ENCODE peak calls at places on chromosomes 12 and 14, in seven cellular contexts. One of them, this sample, is unnamed.
A peak's percentile ranks its signal among the peaks of the same experiment; 100 is the strongest.

GRCh38 chr14:50301914-50302313 is 10.1 kb downstream of the L2HGDH start:
- DNase-seq in right lobe of liver: no peak
- DNase-seq in transverse colon: no peak
- DNase-seq in OCI-LY7: no peak
- DNase-seq in B cell: no peak
- DNase-seq in HFF-Myc: no peak
- DNase-seq in PC-9: no peak
- DNase-seq in this sample: no peak

GRCh38 chr14:31930493-31931225 is 146.4 kb upstream of the ARHGAP5 start:
- DNase-seq in right lobe of liver: no peak
- DNase-seq in transverse colon: no peak
- DNase-seq in OCI-LY7: no peak
- DNase-seq in B cell: no peak
- DNase-seq in HFF-Myc: no peak
- DNase-seq in PC-9: no peak
- DNase-seq in this sample: no peak

GRCh38 chr12:111363578-111363977 is 5.3 kb downstream of the PHETA1 start:
- DNase-seq in right lobe of liver: no peak
- DNase-seq in transverse colon: no peak
- DNase-seq in OCI-LY7: no peak
- DNase-seq in B cell: no peak
- DNase-seq in HFF-Myc: no peak
- DNase-seq in PC-9: peak; percentile 44
- DNase-seq in this sample: no peak

GRCh38 chr14:100104523-100105300 is 39.5 kb downstream of the EVL start:
- DNase-seq in right lobe of liver: no peak
- DNase-seq in transverse colon: no peak
- DNase-seq in OCI-LY7: no peak
- DNase-seq in B cell: no peak
- DNase-seq in HFF-Myc: peak; percentile 42
- DNase-seq in PC-9: no peak
- DNase-seq in this sample: no peak

GRCh38 chr12:117231750-117232149 is 41.5 kb upstream of the FBXO21 start:
- DNase-seq in right lobe of liver: no peak
- DNase-seq in transverse colon: no peak
- DNase-seq in OCI-LY7: no peak
- DNase-seq in B cell: no peak
- DNase-seq in HFF-Myc: no peak
- DNase-seq in PC-9: no peak
- DNase-seq in this sample: no peak

GRCh38 chr12:87782838-87783237 is 246.4 kb downstream of the C12orf50 start:
- DNase-seq in right lobe of liver: no peak
- DNase-seq in transverse colon: no peak
- DNase-seq in OCI-LY7: no peak
- DNase-seq in B cell: no peak
- DNase-seq in HFF-Myc: no peak
- DNase-seq in PC-9: no peak
- DNase-seq in this sample: no peak

GRCh38 chr12:77855548-77855947 is 24.9 kb downstream of the NAV3 start:
- DNase-seq in right lobe of liver: no peak
- DNase-seq in transverse colon: no peak
- DNase-seq in OCI-LY7: no peak
- DNase-seq in B cell: no peak
- DNase-seq in HFF-Myc: no peak
- DNase-seq in PC-9: no peak
- DNase-seq in this sample: no peak

GRCh38 chr12:85413266-85413665 is 133.2 kb downstream of the ALX1 start:
- DNase-seq in right lobe of liver: no peak
- DNase-seq in transverse colon: no peak
- DNase-seq in OCI-LY7: no peak
- DNase-seq in B cell: no peak
- DNase-seq in HFF-Myc: no peak
- DNase-seq in PC-9: no peak
- DNase-seq in this sample: no peak

GRCh38 chr14:78598046-78598652 is 428.0 kb downstream of the NRXN3 start:
- DNase-seq in right lobe of liver: peak; percentile 28
- DNase-seq in transverse colon: peak; percentile 18
- DNase-seq in OCI-LY7: peak; percentile 59
- DNase-seq in B cell: peak; percentile 37
- DNase-seq in HFF-Myc: peak; percentile 24
- DNase-seq in PC-9: peak; percentile 29
- DNase-seq in this sample: peak; percentile 66

GRCh38 chr14:75720828-75721227 is 59.8 kb downstream of the TTLL5 start:
- DNase-seq in right lobe of liver: no peak
- DNase-seq in transverse colon: no peak
- DNase-seq in OCI-LY7: no peak
- DNase-seq in B cell: no peak
- DNase-seq in HFF-Myc: no peak
- DNase-seq in PC-9: no peak
- DNase-seq in this sample: no peak

GRCh38 chr14:93303659-93304058 is 29.2 kb downstream of the BTBD7 start:
- DNase-seq in right lobe of liver: no peak
- DNase-seq in transverse colon: no peak
- DNase-seq in OCI-LY7: no peak
- DNase-seq in B cell: no peak
- DNase-seq in HFF-Myc: no peak
- DNase-seq in PC-9: no peak
- DNase-seq in this sample: no peak

GRCh38 chr14:89365071-89365801 is 51.8 kb downstream of the FOXN3 start:
- DNase-seq in right lobe of liver: no peak
- DNase-seq in transverse colon: peak; percentile 59
- DNase-seq in OCI-LY7: peak; percentile 82
- DNase-seq in B cell: peak; percentile 77
- DNase-seq in HFF-Myc: no peak
- DNase-seq in PC-9: no peak
- DNase-seq in this sample: peak; percentile 75

GRCh38 chr12:15996254-15996653 is 85.1 kb downstream of the DERA start:
- DNase-seq in right lobe of liver: no peak
- DNase-seq in transverse colon: peak; percentile 38
- DNase-seq in OCI-LY7: no peak
- DNase-seq in B cell: no peak
- DNase-seq in HFF-Myc: no peak
- DNase-seq in PC-9: no peak
- DNase-seq in this sample: no peak

GRCh38 chr14:99384446-99385417 is 95.9 kb downstream of the SETD3 start:
- DNase-seq in right lobe of liver: no peak
- DNase-seq in transverse colon: no peak
- DNase-seq in OCI-LY7: no peak
- DNase-seq in B cell: no peak
- DNase-seq in HFF-Myc: no peak
- DNase-seq in PC-9: no peak
- DNase-seq in this sample: no peak

GRCh38 chr12:51318846-51319570 is 5.0 kb downstream of the BIN2 start:
- DNase-seq in right lobe of liver: no peak
- DNase-seq in transverse colon: peak; percentile 46
- DNase-seq in OCI-LY7: peak; percentile 41
- DNase-seq in B cell: peak; percentile 62
- DNase-seq in HFF-Myc: no peak
- DNase-seq in PC-9: no peak
- DNase-seq in this sample: peak; percentile 42

GRCh38 chr12:15728118-15728598 is 61.0 kb downstream of the EPS8 start:
- DNase-seq in right lobe of liver: no peak
- DNase-seq in transverse colon: no peak
- DNase-seq in OCI-LY7: no peak
- DNase-seq in B cell: no peak
- DNase-seq in HFF-Myc: peak; percentile 58
- DNase-seq in PC-9: no peak
- DNase-seq in this sample: no peak

GRCh38 chr12:52440821-52441319 is 6.7 kb upstream of the KRT75 start:
- DNase-seq in right lobe of liver: no peak
- DNase-seq in transverse colon: no peak
- DNase-seq in OCI-LY7: no peak
- DNase-seq in B cell: no peak
- DNase-seq in HFF-Myc: no peak
- DNase-seq in PC-9: peak; percentile 46
- DNase-seq in this sample: no peak

GRCh38 chr14:33229269-33229924 is 290.7 kb downstream of the NPAS3 start:
- DNase-seq in right lobe of liver: no peak
- DNase-seq in transverse colon: no peak
- DNase-seq in OCI-LY7: no peak
- DNase-seq in B cell: no peak
- DNase-seq in HFF-Myc: no peak
- DNase-seq in PC-9: no peak
- DNase-seq in this sample: no peak

GRCh38 chr14:72594099-72594901 is 299.6 kb downstream of the DPF3 start:
- DNase-seq in right lobe of liver: no peak
- DNase-seq in transverse colon: no peak
- DNase-seq in OCI-LY7: no peak
- DNase-seq in B cell: no peak
- DNase-seq in HFF-Myc: no peak
- DNase-seq in PC-9: no peak
- DNase-seq in this sample: peak; percentile 27

GRCh38 chr14:57835751-57836150 is 30.1 kb downstream of the SLC35F4 start:
- DNase-seq in right lobe of liver: no peak
- DNase-seq in transverse colon: no peak
- DNase-seq in OCI-LY7: no peak
- DNase-seq in B cell: no peak
- DNase-seq in HFF-Myc: no peak
- DNase-seq in PC-9: no peak
- DNase-seq in this sample: no peak

GRCh38 chr12:42237853-42238239 is 202 bp downstream of the YAF2 start:
- DNase-seq in right lobe of liver: no peak
- DNase-seq in transverse colon: no peak
- DNase-seq in OCI-LY7: no peak
- DNase-seq in B cell: peak; percentile 79
- DNase-seq in HFF-Myc: no peak
- DNase-seq in PC-9: no peak
- DNase-seq in this sample: no peak

GRCh38 chr12:42235426-42235825 is 2.6 kb downstream of the YAF2 start:
- DNase-seq in right lobe of liver: no peak
- DNase-seq in transverse colon: no peak
- DNase-seq in OCI-LY7: no peak
- DNase-seq in B cell: no peak
- DNase-seq in HFF-Myc: no peak
- DNase-seq in PC-9: no peak
- DNase-seq in this sample: peak; percentile 28

GRCh38 chr12:42238240-42239140 is at the start of gene YAF2:
- DNase-seq in right lobe of liver: peak; percentile 95
- DNase-seq in transverse colon: peak; percentile 93
- DNase-seq in OCI-LY7: peak; percentile 88
- DNase-seq in B cell: peak; percentile 95
- DNase-seq in HFF-Myc: peak; percentile 39
- DNase-seq in PC-9: peak; percentile 81
- DNase-seq in this sample: peak; percentile 97

GRCh38 chr12:42236017-42236416 is 2.0 kb downstream of the YAF2 start:
- DNase-seq in right lobe of liver: no peak
- DNase-seq in transverse colon: no peak
- DNase-seq in OCI-LY7: no peak
- DNase-seq in B cell: no peak
- DNase-seq in HFF-Myc: no peak
- DNase-seq in PC-9: no peak
- DNase-seq in this sample: no peak

DNA sequence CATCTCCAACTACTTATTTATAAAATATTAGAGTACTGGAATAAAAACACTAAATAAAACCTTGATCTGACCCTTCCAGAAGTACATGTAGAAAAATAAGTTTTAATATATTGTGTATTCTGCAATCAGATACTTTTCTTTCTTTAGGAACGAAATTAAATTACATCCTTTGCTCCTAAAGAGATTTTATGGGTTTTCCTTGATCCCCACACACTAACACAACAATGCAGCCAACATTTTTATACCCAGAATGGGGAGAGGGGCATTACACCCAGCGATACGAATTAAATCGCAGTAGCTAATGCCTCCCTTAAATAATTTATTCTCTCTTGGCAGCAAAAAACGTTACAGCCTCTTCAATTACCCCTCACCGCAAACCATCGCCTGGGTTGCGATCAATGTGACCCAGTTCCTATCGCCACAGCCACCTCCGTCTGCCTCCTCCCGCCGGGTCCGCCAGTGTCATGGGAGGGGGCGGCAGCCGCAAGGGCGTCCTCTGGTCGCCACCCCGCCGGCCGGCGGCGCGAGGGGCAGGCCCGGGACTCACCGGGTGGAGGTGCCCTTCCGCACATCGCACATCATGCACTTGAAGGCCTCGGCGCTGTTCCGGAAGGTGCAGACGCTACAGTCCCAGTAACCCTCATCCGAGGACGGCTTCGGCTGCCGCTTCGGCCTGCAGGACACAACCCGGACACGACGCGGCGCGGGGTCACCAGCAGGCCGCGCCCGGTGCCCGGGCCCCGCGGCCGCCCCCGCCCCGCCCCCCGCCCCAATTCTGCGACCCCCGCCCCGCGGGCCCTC is 796 bp downstream of the YAF2 start:
- DNase-seq in right lobe of liver: peak; percentile 81
- DNase-seq in transverse colon: peak; percentile 82
- DNase-seq in OCI-LY7: peak; percentile 90
- DNase-seq in B cell: peak; percentile 86
- DNase-seq in HFF-Myc: peak; percentile 36
- DNase-seq in PC-9: peak; percentile 67
- DNase-seq in this sample: peak; percentile 91
- TF ChIP-seq CTCF in right lobe of liver: peak; percentile 44
- TF ChIP-seq CTCF in transverse colon: peak; percentile 65
- TF ChIP-seq CTCF in OCI-LY7: peak; percentile 67
- TF ChIP-seq CTCF in B cell: peak; percentile 53
- TF ChIP-seq CTCF in HFF-Myc: peak; percentile 25
- TF ChIP-seq CTCF in PC-9: peak; percentile 50
- TF ChIP-seq CTCF in this sample: peak; percentile 55

GRCh38 chr14:76810953-76811400 is 1.7 kb downstream of the ANGEL1 start:
- DNase-seq in right lobe of liver: no peak
- DNase-seq in transverse colon: peak; percentile 27
- DNase-seq in OCI-LY7: peak; percentile 56
- DNase-seq in B cell: no peak
- DNase-seq in HFF-Myc: no peak
- DNase-seq in PC-9: no peak
- DNase-seq in this sample: peak; percentile 49
- TF ChIP-seq CTCF in right lobe of liver: peak; percentile 52
- TF ChIP-seq CTCF in transverse colon: peak; percentile 25
- TF ChIP-seq CTCF in OCI-LY7: peak; percentile 82
- TF ChIP-seq CTCF in B cell: no peak
- TF ChIP-seq CTCF in HFF-Myc: peak; percentile 53
- TF ChIP-seq CTCF in PC-9: no peak
- TF ChIP-seq CTCF in this sample: peak; percentile 46

GRCh38 chr14:64350091-64350490 is 38.1 kb upstream of the MTHFD1 start:
- DNase-seq in right lobe of liver: no peak
- DNase-seq in transverse colon: no peak
- DNase-seq in OCI-LY7: no peak
- DNase-seq in B cell: no peak
- DNase-seq in HFF-Myc: no peak
- DNase-seq in PC-9: no peak
- DNase-seq in this sample: no peak
- TF ChIP-seq CTCF in right lobe of liver: no peak
- TF ChIP-seq CTCF in transverse colon: no peak
- TF ChIP-seq CTCF in OCI-LY7: no peak
- TF ChIP-seq CTCF in B cell: no peak
- TF ChIP-seq CTCF in HFF-Myc: no peak
- TF ChIP-seq CTCF in PC-9: no peak
- TF ChIP-seq CTCF in this sample: no peak

GRCh38 chr12:24993756-24994155 is 44.9 kb upstream of the BCAT1 start:
- DNase-seq in right lobe of liver: no peak
- DNase-seq in transverse colon: no peak
- DNase-seq in OCI-LY7: no peak
- DNase-seq in B cell: no peak
- DNase-seq in HFF-Myc: no peak
- DNase-seq in PC-9: no peak
- DNase-seq in this sample: no peak

GRCh38 chr12:24996820-24997219 is 47.9 kb upstream of the BCAT1 start:
- DNase-seq in right lobe of liver: no peak
- DNase-seq in transverse colon: no peak
- DNase-seq in OCI-LY7: peak; percentile 45
- DNase-seq in B cell: no peak
- DNase-seq in HFF-Myc: no peak
- DNase-seq in PC-9: no peak
- DNase-seq in this sample: no peak

GRCh38 chr12:24996102-24996797 is 47.3 kb upstream of the BCAT1 start:
- DNase-seq in right lobe of liver: no peak
- DNase-seq in transverse colon: no peak
- DNase-seq in OCI-LY7: peak; percentile 75
- DNase-seq in B cell: peak; percentile 30
- DNase-seq in HFF-Myc: no peak
- DNase-seq in PC-9: no peak
- DNase-seq in this sample: no peak

GRCh38 chr12:24991209-24992049 is 42.5 kb upstream of the BCAT1 start:
- DNase-seq in right lobe of liver: no peak
- DNase-seq in transverse colon: no peak
- DNase-seq in OCI-LY7: peak; percentile 90
- DNase-seq in B cell: peak; percentile 51
- DNase-seq in HFF-Myc: peak; percentile 36
- DNase-seq in PC-9: no peak
- DNase-seq in this sample: peak; percentile 56
- TF ChIP-seq CTCF in right lobe of liver: peak; percentile 63
- TF ChIP-seq CTCF in transverse colon: peak; percentile 70
- TF ChIP-seq CTCF in OCI-LY7: peak; percentile 94
- TF ChIP-seq CTCF in B cell: peak; percentile 82
- TF ChIP-seq CTCF in HFF-Myc: peak; percentile 22
- TF ChIP-seq CTCF in PC-9: peak; percentile 82
- TF ChIP-seq CTCF in this sample: no peak

This sample was measured in GM20000.